ENCODE peak calls at places on chromosome 6, in eight cellular contexts. One of them, this sample, is unnamed.

GRCh38 chr6:27188206-27188884 is 59.2 kb upstream of the PRSS16 start:
- DNase-seq in adrenal gland: peak; percentile 61
- DNase-seq in IMR-90: peak; percentile 84
- DNase-seq in gastrocnemius medialis: peak; percentile 27
- DNase-seq in body of pancreas: peak; percentile 46
- DNase-seq in sigmoid colon: peak; percentile 76
- DNase-seq in A549: peak; percentile 40
- DNase-seq in uterus: peak; percentile 66
- DNase-seq in this sample: peak; percentile 82

GRCh38 chr6:105675715-105676397 is 273.0 kb upstream of the PREP start:
- DNase-seq in A549: peak; percentile 4
- DNase-seq in uterus: no peak
- DNase-seq in adrenal gland: no peak
- DNase-seq in body of pancreas: no peak
- DNase-seq in IMR-90: peak; percentile 91
- DNase-seq in gastrocnemius medialis: no peak
- DNase-seq in sigmoid colon: no peak
- DNase-seq in this sample: no peak

GRCh38 chr6:39909701-39910100 is 24.6 kb downstream of the MOCS1 start:
- DNase-seq in body of pancreas: no peak
- DNase-seq in adrenal gland: no peak
- DNase-seq in uterus: no peak
- DNase-seq in sigmoid colon: peak; percentile 39
- DNase-seq in gastrocnemius medialis: no peak
- DNase-seq in IMR-90: no peak
- DNase-seq in A549: no peak
- DNase-seq in this sample: no peak

GRCh38 chr6:158284340-158285210 is 27.7 kb upstream of the TULP4 start:
- DNase-seq in uterus: peak; percentile 44
- DNase-seq in adrenal gland: no peak
- DNase-seq in A549: peak; percentile 61
- DNase-seq in sigmoid colon: no peak
- DNase-seq in gastrocnemius medialis: no peak
- DNase-seq in body of pancreas: no peak
- DNase-seq in IMR-90: peak; percentile 98
- DNase-seq in this sample: no peak

GRCh38 chr6:135318728-135319469 is 137.8 kb downstream of the MYB start:
- DNase-seq in IMR-90: no peak
- DNase-seq in adrenal gland: no peak
- DNase-seq in body of pancreas: no peak
- DNase-seq in A549: no peak
- DNase-seq in gastrocnemius medialis: no peak
- DNase-seq in sigmoid colon: no peak
- DNase-seq in uterus: no peak
- DNase-seq in this sample: peak; percentile 39

GRCh38 chr6:56484669-56485068 is 158.0 kb downstream of the DST start:
- DNase-seq in A549: no peak
- DNase-seq in uterus: no peak
- DNase-seq in sigmoid colon: no peak
- DNase-seq in gastrocnemius medialis: no peak
- DNase-seq in IMR-90: peak; percentile 81
- DNase-seq in adrenal gland: no peak
- DNase-seq in body of pancreas: no peak
- DNase-seq in this sample: no peak

GRCh38 chr6:169160091-169160854 is 93.4 kb downstream of the THBS2 start:
- DNase-seq in body of pancreas: no peak
- DNase-seq in IMR-90: no peak
- DNase-seq in uterus: no peak
- DNase-seq in A549: no peak
- DNase-seq in gastrocnemius medialis: no peak
- DNase-seq in adrenal gland: no peak
- DNase-seq in sigmoid colon: no peak
- DNase-seq in this sample: no peak

GRCh38 chr6:8707956-8708772 is 272.8 kb upstream of the SLC35B3 start:
- DNase-seq in A549: peak; percentile 6
- DNase-seq in uterus: no peak
- DNase-seq in IMR-90: no peak
- DNase-seq in gastrocnemius medialis: no peak
- DNase-seq in body of pancreas: peak; percentile 55
- DNase-seq in adrenal gland: no peak
- DNase-seq in sigmoid colon: no peak
- DNase-seq in this sample: no peak

GRCh38 chr6:18022398-18023231 is 35.2 kb upstream of the KIF13A start:
- DNase-seq in A549: peak; percentile 10
- DNase-seq in IMR-90: peak; percentile 57
- DNase-seq in adrenal gland: no peak
- DNase-seq in uterus: no peak
- DNase-seq in gastrocnemius medialis: no peak
- DNase-seq in sigmoid colon: no peak
- DNase-seq in body of pancreas: no peak
- DNase-seq in this sample: no peak

GRCh38 chr6:40962241-40962640 is 76.8 kb downstream of the UNC5CL start:
- DNase-seq in adrenal gland: no peak
- DNase-seq in body of pancreas: no peak
- DNase-seq in uterus: no peak
- DNase-seq in gastrocnemius medialis: no peak
- DNase-seq in A549: peak; percentile 59
- DNase-seq in IMR-90: peak; percentile 95
- DNase-seq in sigmoid colon: no peak
- DNase-seq in this sample: no peak

GRCh38 chr6:30826961-30827342 is 57.4 kb upstream of the DDR1 start:
- DNase-seq in gastrocnemius medialis: peak; percentile 95
- DNase-seq in adrenal gland: no peak
- DNase-seq in A549: no peak
- DNase-seq in IMR-90: no peak
- DNase-seq in sigmoid colon: no peak
- DNase-seq in uterus: no peak
- DNase-seq in body of pancreas: no peak
- DNase-seq in this sample: peak; percentile 12

GRCh38 chr6:11771473-11772048 is 7.0 kb downstream of the ADTRP start:
- DNase-seq in IMR-90: peak; percentile 62
- DNase-seq in sigmoid colon: no peak
- DNase-seq in uterus: no peak
- DNase-seq in body of pancreas: no peak
- DNase-seq in adrenal gland: no peak
- DNase-seq in A549: no peak
- DNase-seq in gastrocnemius medialis: no peak
- DNase-seq in this sample: no peak

GRCh38 chr6:97151611-97152010 is 131.4 kb downstream of the MMS22L start:
- DNase-seq in gastrocnemius medialis: no peak
- DNase-seq in A549: no peak
- DNase-seq in body of pancreas: no peak
- DNase-seq in adrenal gland: no peak
- DNase-seq in IMR-90: no peak
- DNase-seq in uterus: no peak
- DNase-seq in sigmoid colon: no peak
- DNase-seq in this sample: no peak

GRCh38 chr6:28340310-28340709 is 4.4 kb upstream of the ZSCAN31 start:
- DNase-seq in gastrocnemius medialis: no peak
- DNase-seq in uterus: no peak
- DNase-seq in adrenal gland: no peak
- DNase-seq in IMR-90: no peak
- DNase-seq in body of pancreas: no peak
- DNase-seq in sigmoid colon: no peak
- DNase-seq in A549: no peak
- DNase-seq in this sample: peak; percentile 16

GRCh38 chr6:137744877-137745276 is 122.2 kb upstream of the TNFAIP3 start:
- DNase-seq in uterus: no peak
- DNase-seq in sigmoid colon: no peak
- DNase-seq in gastrocnemius medialis: no peak
- DNase-seq in body of pancreas: no peak
- DNase-seq in A549: no peak
- DNase-seq in adrenal gland: no peak
- DNase-seq in IMR-90: no peak
- DNase-seq in this sample: no peak

GRCh38 chr6:168699631-168700315 is 258.8 kb downstream of the SMOC2 start:
- DNase-seq in uterus: peak; percentile 82
- DNase-seq in adrenal gland: peak; percentile 19
- DNase-seq in A549: no peak
- DNase-seq in IMR-90: no peak
- DNase-seq in sigmoid colon: peak; percentile 86
- DNase-seq in body of pancreas: no peak
- DNase-seq in gastrocnemius medialis: no peak
- DNase-seq in this sample: no peak

GRCh38 chr6:13026100-13026499 is 302.2 kb downstream of the TBC1D7 start:
- DNase-seq in body of pancreas: no peak
- DNase-seq in adrenal gland: no peak
- DNase-seq in IMR-90: no peak
- DNase-seq in gastrocnemius medialis: no peak
- DNase-seq in sigmoid colon: no peak
- DNase-seq in uterus: no peak
- DNase-seq in A549: no peak
- DNase-seq in this sample: no peak

GRCh38 chr6:13814938-13815575 is 700 bp upstream of the MCUR1 start:
- DNase-seq in A549: no peak
- DNase-seq in sigmoid colon: no peak
- DNase-seq in body of pancreas: no peak
- DNase-seq in IMR-90: no peak
- DNase-seq in uterus: no peak
- DNase-seq in adrenal gland: no peak
- DNase-seq in gastrocnemius medialis: no peak
- DNase-seq in this sample: peak; percentile 59

GRCh38 chr6:19925533-19925932 is 88.4 kb downstream of the ID4 start:
- DNase-seq in body of pancreas: no peak
- DNase-seq in gastrocnemius medialis: no peak
- DNase-seq in A549: no peak
- DNase-seq in adrenal gland: no peak
- DNase-seq in sigmoid colon: no peak
- DNase-seq in uterus: no peak
- DNase-seq in IMR-90: no peak
- DNase-seq in this sample: no peak

GRCh38 chr6:112320561-112321300 is 26.4 kb upstream of the RFPL4B start:
- DNase-seq in adrenal gland: no peak
- DNase-seq in gastrocnemius medialis: no peak
- DNase-seq in body of pancreas: no peak
- DNase-seq in A549: no peak
- DNase-seq in uterus: no peak
- DNase-seq in sigmoid colon: no peak
- DNase-seq in IMR-90: peak; percentile 44
- DNase-seq in this sample: no peak

GRCh38 chr6:142856857-142857608 is 87.9 kb downstream of the HIVEP2 start:
- DNase-seq in body of pancreas: no peak
- DNase-seq in sigmoid colon: no peak
- DNase-seq in gastrocnemius medialis: no peak
- DNase-seq in adrenal gland: no peak
- DNase-seq in IMR-90: no peak
- DNase-seq in uterus: no peak
- DNase-seq in A549: no peak
- DNase-seq in this sample: no peak

GRCh38 chr6:7207688-7208087 is 99.9 kb downstream of the RREB1 start:
- DNase-seq in uterus: no peak
- DNase-seq in adrenal gland: no peak
- DNase-seq in A549: no peak
- DNase-seq in sigmoid colon: no peak
- DNase-seq in IMR-90: no peak
- DNase-seq in gastrocnemius medialis: no peak
- DNase-seq in body of pancreas: no peak
- DNase-seq in this sample: no peak

DNA sequence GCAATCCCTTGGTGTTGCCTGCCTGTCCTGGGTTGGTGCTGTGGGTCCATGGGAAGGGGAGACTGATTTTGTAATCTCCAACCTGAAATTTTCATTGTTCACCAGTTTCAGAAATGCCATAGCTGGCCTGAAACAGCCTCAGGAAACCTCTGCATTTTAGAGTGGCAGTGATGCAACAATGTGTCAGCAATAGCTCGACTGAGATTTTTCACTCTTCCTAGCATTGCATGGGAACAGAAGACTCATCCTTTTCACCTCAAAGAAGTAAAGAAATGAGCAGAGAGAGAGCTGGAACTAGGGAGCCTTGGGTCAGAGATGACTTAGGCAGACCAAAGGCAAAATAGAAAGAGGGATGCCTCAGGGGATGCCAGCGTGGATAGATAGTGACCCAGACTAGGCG is 23.7 kb upstream of the TMEM14A start:
- DNase-seq in uterus: no peak
- DNase-seq in adrenal gland: no peak
- DNase-seq in sigmoid colon: no peak
- DNase-seq in A549: no peak
- DNase-seq in IMR-90: peak; percentile 72
- DNase-seq in gastrocnemius medialis: no peak
- DNase-seq in body of pancreas: no peak
- DNase-seq in this sample: no peak
- TF ChIP-seq POLR2A in uterus: no peak
- TF ChIP-seq POLR2A in adrenal gland: no peak
- TF ChIP-seq POLR2A in sigmoid colon: no peak
- TF ChIP-seq POLR2A in A549: no peak
- TF ChIP-seq POLR2A in IMR-90: no peak
- TF ChIP-seq POLR2A in gastrocnemius medialis: no peak
- TF ChIP-seq POLR2A in body of pancreas: no peak
- TF ChIP-seq POLR2A in this sample: no peak

GRCh38 chr6:85594197-85594930 is 706 bp upstream of the SNX14 start:
- DNase-seq in IMR-90: peak; percentile 30
- DNase-seq in sigmoid colon: no peak
- DNase-seq in body of pancreas: no peak
- DNase-seq in A549: no peak
- DNase-seq in gastrocnemius medialis: no peak
- DNase-seq in adrenal gland: peak; percentile 55
- DNase-seq in uterus: no peak
- DNase-seq in this sample: peak; percentile 49
- TF ChIP-seq POLR2A in IMR-90: no peak
- TF ChIP-seq POLR2A in sigmoid colon: peak; percentile 6
- TF ChIP-seq POLR2A in body of pancreas: no peak
- TF ChIP-seq POLR2A in A549: no peak
- TF ChIP-seq POLR2A in gastrocnemius medialis: no peak
- TF ChIP-seq POLR2A in adrenal gland: no peak
- TF ChIP-seq POLR2A in uterus: no peak
- TF ChIP-seq POLR2A in this sample: peak; percentile 1

GRCh38 chr6:328184-328670 is 35.9 kb downstream of the DUSP22 start:
- DNase-seq in IMR-90: peak; percentile 92
- DNase-seq in gastrocnemius medialis: peak; percentile 64
- DNase-seq in adrenal gland: peak; percentile 72
- DNase-seq in body of pancreas: no peak
- DNase-seq in sigmoid colon: peak; percentile 87
- DNase-seq in uterus: peak; percentile 57
- DNase-seq in A549: no peak
- DNase-seq in this sample: no peak
- TF ChIP-seq POLR2A in IMR-90: no peak
- TF ChIP-seq POLR2A in gastrocnemius medialis: no peak
- TF ChIP-seq POLR2A in adrenal gland: no peak
- TF ChIP-seq POLR2A in body of pancreas: no peak
- TF ChIP-seq POLR2A in sigmoid colon: no peak
- TF ChIP-seq POLR2A in uterus: no peak
- TF ChIP-seq POLR2A in A549: no peak
- TF ChIP-seq POLR2A in this sample: no peak

DNA sequence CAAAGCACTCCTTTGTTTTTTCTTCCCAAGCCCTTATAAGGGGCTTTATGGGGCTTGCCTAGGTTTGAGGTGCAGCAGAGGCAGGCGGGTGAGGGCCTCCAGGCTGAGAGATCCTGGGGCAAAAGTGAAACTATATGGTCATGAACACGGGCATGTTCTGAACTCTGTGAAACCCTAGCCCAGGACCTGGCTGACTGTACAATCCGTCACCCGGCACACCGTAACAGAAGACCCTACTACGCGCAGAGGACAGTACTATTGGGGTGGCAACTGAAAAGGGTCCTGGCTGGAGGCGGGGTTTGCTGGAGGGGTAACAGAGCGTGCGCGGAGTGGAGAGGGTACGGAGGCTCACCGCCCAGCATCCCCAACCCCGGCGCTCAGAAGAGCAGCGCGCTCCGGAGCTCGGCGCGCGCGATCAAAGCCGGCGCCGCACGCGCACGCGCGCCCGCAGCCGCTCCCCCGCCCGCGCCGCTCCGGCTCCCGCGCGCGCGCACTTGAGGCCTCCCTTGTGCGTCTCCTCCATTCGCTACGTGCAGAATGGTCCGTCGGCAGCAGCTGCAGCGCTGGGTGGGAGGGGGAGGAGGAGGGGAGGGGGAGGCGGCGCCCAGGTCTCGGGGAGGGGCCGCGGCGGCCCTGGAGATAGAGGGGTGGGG is 54.2 kb downstream of the MRPL14 start:
- DNase-seq in body of pancreas: peak; percentile 76
- DNase-seq in gastrocnemius medialis: peak; percentile 76
- DNase-seq in IMR-90: peak; percentile 88
- DNase-seq in sigmoid colon: peak; percentile 90
- DNase-seq in adrenal gland: peak; percentile 73
- DNase-seq in uterus: peak; percentile 77
- DNase-seq in A549: peak; percentile 72
- DNase-seq in this sample: no peak
- TF ChIP-seq POLR2A in body of pancreas: no peak
- TF ChIP-seq POLR2A in gastrocnemius medialis: peak; percentile 79
- TF ChIP-seq POLR2A in IMR-90: no peak
- TF ChIP-seq POLR2A in sigmoid colon: no peak
- TF ChIP-seq POLR2A in adrenal gland: peak; percentile 30
- TF ChIP-seq POLR2A in uterus: peak; percentile 25
- TF ChIP-seq POLR2A in A549: peak; percentile 35
- TF ChIP-seq POLR2A in this sample: peak; percentile 73